ENCODE peak calls at places on chromosomes 16 and 17, in six cellular contexts. One of them, this sample, is unnamed.

GRCh38 chr16:27084296-27085065 is 17.8 kb downstream of the C16orf82 start:
- DNase-seq in C1 segment of cervical spinal cord: no peak
- DNase-seq in T-helper 1 cell: no peak
- DNase-seq in stimulated activated naive CD8-positive, alpha-beta T cell treated with anti-CD3 and anti-CD28 coated beads, Interleukin-15, Interleukin-2, amounts not matched to agents 100 U/mL and 50 U/mL, for 24 hours: no peak
- DNase-seq in stimulated activated CD4-positive, alpha-beta T cell treated with anti-CD3 and anti-CD28 coated beads, Interleukin-15, amount 100 ng/mL, for 48 hours: no peak
- DNase-seq in mucosa of gallbladder: no peak
- DNase-seq in this sample: no peak

GRCh38 chr17:42019509-42020404 is at the start of gene NKIRAS2:
- DNase-seq in C1 segment of cervical spinal cord: peak; percentile 92
- DNase-seq in T-helper 1 cell: peak; percentile 92
- DNase-seq in stimulated activated naive CD8-positive, alpha-beta T cell treated with anti-CD3 and anti-CD28 coated beads, Interleukin-15, Interleukin-2, amounts not matched to agents 100 U/mL and 50 U/mL, for 24 hours: peak; percentile 96
- DNase-seq in stimulated activated CD4-positive, alpha-beta T cell treated with anti-CD3 and anti-CD28 coated beads, Interleukin-15, amount 100 ng/mL, for 48 hours: peak; percentile 90
- DNase-seq in mucosa of gallbladder: peak; percentile 95
- DNase-seq in this sample: peak; percentile 95

GRCh38 chr17:9911089-9911488 is 6.0 kb upstream of the RCVRN start:
- DNase-seq in C1 segment of cervical spinal cord: no peak
- DNase-seq in T-helper 1 cell: no peak
- DNase-seq in stimulated activated naive CD8-positive, alpha-beta T cell treated with anti-CD3 and anti-CD28 coated beads, Interleukin-15, Interleukin-2, amounts not matched to agents 100 U/mL and 50 U/mL, for 24 hours: no peak
- DNase-seq in stimulated activated CD4-positive, alpha-beta T cell treated with anti-CD3 and anti-CD28 coated beads, Interleukin-15, amount 100 ng/mL, for 48 hours: no peak
- DNase-seq in mucosa of gallbladder: no peak
- DNase-seq in this sample: no peak

GRCh38 chr17:33522623-33523022 is 229.5 kb upstream of the ASIC2 start:
- DNase-seq in C1 segment of cervical spinal cord: no peak
- DNase-seq in T-helper 1 cell: no peak
- DNase-seq in stimulated activated naive CD8-positive, alpha-beta T cell treated with anti-CD3 and anti-CD28 coated beads, Interleukin-15, Interleukin-2, amounts not matched to agents 100 U/mL and 50 U/mL, for 24 hours: no peak
- DNase-seq in stimulated activated CD4-positive, alpha-beta T cell treated with anti-CD3 and anti-CD28 coated beads, Interleukin-15, amount 100 ng/mL, for 48 hours: no peak
- DNase-seq in mucosa of gallbladder: no peak
- DNase-seq in this sample: no peak

GRCh38 chr17:31568140-31568938 is 176.9 kb downstream of the RAB11FIP4 start:
- DNase-seq in C1 segment of cervical spinal cord: no peak
- DNase-seq in T-helper 1 cell: no peak
- DNase-seq in stimulated activated naive CD8-positive, alpha-beta T cell treated with anti-CD3 and anti-CD28 coated beads, Interleukin-15, Interleukin-2, amounts not matched to agents 100 U/mL and 50 U/mL, for 24 hours: no peak
- DNase-seq in stimulated activated CD4-positive, alpha-beta T cell treated with anti-CD3 and anti-CD28 coated beads, Interleukin-15, amount 100 ng/mL, for 48 hours: no peak
- DNase-seq in mucosa of gallbladder: no peak
- DNase-seq in this sample: no peak

GRCh38 chr16:19338335-19338734 is 52.8 kb downstream of the CLEC19A start:
- DNase-seq in C1 segment of cervical spinal cord: no peak
- DNase-seq in T-helper 1 cell: no peak
- DNase-seq in stimulated activated naive CD8-positive, alpha-beta T cell treated with anti-CD3 and anti-CD28 coated beads, Interleukin-15, Interleukin-2, amounts not matched to agents 100 U/mL and 50 U/mL, for 24 hours: no peak
- DNase-seq in stimulated activated CD4-positive, alpha-beta T cell treated with anti-CD3 and anti-CD28 coated beads, Interleukin-15, amount 100 ng/mL, for 48 hours: no peak
- DNase-seq in mucosa of gallbladder: no peak
- DNase-seq in this sample: peak; percentile 14

GRCh38 chr17:2688351-2689342 is 22.9 kb downstream of the CLUH start:
- DNase-seq in C1 segment of cervical spinal cord: no peak
- DNase-seq in T-helper 1 cell: no peak
- DNase-seq in stimulated activated naive CD8-positive, alpha-beta T cell treated with anti-CD3 and anti-CD28 coated beads, Interleukin-15, Interleukin-2, amounts not matched to agents 100 U/mL and 50 U/mL, for 24 hours: no peak
- DNase-seq in stimulated activated CD4-positive, alpha-beta T cell treated with anti-CD3 and anti-CD28 coated beads, Interleukin-15, amount 100 ng/mL, for 48 hours: no peak
- DNase-seq in mucosa of gallbladder: no peak
- DNase-seq in this sample: peak; percentile 21

GRCh38 chr17:59221159-59221847 is 992 bp downstream of the GDPD1 start:
- DNase-seq in C1 segment of cervical spinal cord: no peak
- DNase-seq in T-helper 1 cell: no peak
- DNase-seq in stimulated activated naive CD8-positive, alpha-beta T cell treated with anti-CD3 and anti-CD28 coated beads, Interleukin-15, Interleukin-2, amounts not matched to agents 100 U/mL and 50 U/mL, for 24 hours: peak; percentile 31
- DNase-seq in stimulated activated CD4-positive, alpha-beta T cell treated with anti-CD3 and anti-CD28 coated beads, Interleukin-15, amount 100 ng/mL, for 48 hours: no peak
- DNase-seq in mucosa of gallbladder: no peak
- DNase-seq in this sample: no peak

GRCh38 chr16:30395155-30395991 is at the start of gene ZNF48:
- DNase-seq in C1 segment of cervical spinal cord: peak; percentile 92
- DNase-seq in T-helper 1 cell: peak; percentile 32
- DNase-seq in stimulated activated naive CD8-positive, alpha-beta T cell treated with anti-CD3 and anti-CD28 coated beads, Interleukin-15, Interleukin-2, amounts not matched to agents 100 U/mL and 50 U/mL, for 24 hours: peak; percentile 73
- DNase-seq in stimulated activated CD4-positive, alpha-beta T cell treated with anti-CD3 and anti-CD28 coated beads, Interleukin-15, amount 100 ng/mL, for 48 hours: no peak
- DNase-seq in mucosa of gallbladder: peak; percentile 86
- DNase-seq in this sample: peak; percentile 89